ENCODE peak calls at places on chromosome 1, in ten cellular contexts. M is cardiac fibroblast, L is HL-60, I is mucosa of descending colon, W is AG09309, U is PC-3, J is fibroblast of pulmonary artery, F is fibroblast of lung, A is A549, V is colonic mucosa. P is an unnamed sample.

GRCh38 chr1:9792156-9793042 is 31.4 kb downstream of the CLSTN1 start:
- DNase-seq in V (no peak), J (no peak), W (no peak), F (peak; percentile 34), U (peak; percentile 21), A (no peak), I (no peak), M (peak; percentile 17), L (no peak), P (no peak)

GRCh38 chr1:87017994-87018672 is 103.7 kb downstream of the HS2ST1 start:
- DNase-seq in J (peak; percentile 27), F (no peak), W (no peak), M (peak; percentile 58), U (peak; percentile 61), L (no peak), A (no peak), V (no peak), I (no peak), P (peak; percentile 97)

GRCh38 chr1:209537336-209538114 is 46.0 kb upstream of the CAMK1G start:
- DNase-seq in V (no peak), A (no peak), M (no peak), F (no peak), I (no peak), U (peak; percentile 26), L (no peak), W (no peak), J (no peak), P (no peak)

GRCh38 chr1:150346316-150346715 is 17.6 kb upstream of the RPRD2 start:
- DNase-seq in F (no peak), J (no peak), W (no peak), U (no peak), L (no peak), V (no peak), I (no peak), A (no peak), M (no peak), P (no peak)

GRCh38 chr1:70979879-70980278 is 67.7 kb downstream of the PTGER3 start:
- DNase-seq in J (no peak), U (no peak), I (no peak), L (peak; percentile 28), V (no peak), M (no peak), F (no peak), A (no peak), W (no peak), P (no peak)

GRCh38 chr1:154557248-154557938 is 1.1 kb downstream of the UBE2Q1 start:
- DNase-seq in L (no peak), W (no peak), J (no peak), V (no peak), I (no peak), M (no peak), U (no peak), F (no peak), A (no peak), P (no peak)

GRCh38 chr1:242019018-242019417 is 20.1 kb upstream of the MAP1LC3C start:
- DNase-seq in I (no peak), M (no peak), A (no peak), J (no peak), W (no peak), U (no peak), L (no peak), V (no peak), F (no peak), P (no peak)

GRCh38 chr1:55483523-55483922 is 268.4 kb upstream of the USP24 start:
- DNase-seq in M (no peak), L (no peak), W (no peak), F (no peak), J (no peak), U (no peak), V (no peak), A (no peak), I (no peak), P (no peak)

GRCh38 chr1:203661572-203661971 is 34.9 kb downstream of the ATP2B4 start:
- DNase-seq in U (peak; percentile 75), I (peak; percentile 73), M (no peak), W (no peak), J (no peak), F (no peak), V (peak; percentile 67), A (no peak), L (no peak), P (no peak)

GRCh38 chr1:31381394-31382287 is 8.8 kb upstream of the FABP3 start:
- DNase-seq in M (peak; percentile 55), W (no peak), F (no peak), V (peak; percentile 44), A (no peak), I (peak; percentile 64), J (no peak), L (no peak), U (peak; percentile 83), P (no peak)

GRCh38 chr1:165896277-165896676 is 68.9 kb downstream of the UCK2 start:
- DNase-seq in W (peak; percentile 84), L (no peak), F (peak; percentile 97), U (peak; percentile 53), A (no peak), M (peak; percentile 89), J (peak; percentile 89), I (no peak), V (no peak), P (no peak)

GRCh38 chr1:184032306-184033135 is 5.0 kb downstream of the COLGALT2 start:
- DNase-seq in V (no peak), F (no peak), I (no peak), U (no peak), J (no peak), W (no peak), L (no peak), M (no peak), A (no peak), P (no peak)

GRCh38 chr1:157993179-157994080 is at the start of gene KIRREL1:
- DNase-seq in U (peak; percentile 66), V (peak; percentile 48), I (peak; percentile 69), M (peak; percentile 81), F (peak; percentile 78), L (no peak), A (peak; percentile 68), W (no peak), J (peak; percentile 74), P (no peak)

GRCh38 chr1:219459321-219460105 is 153.4 kb downstream of the ZC3H11B start:
- DNase-seq in M (no peak), V (no peak), J (no peak), U (no peak), A (no peak), L (no peak), I (no peak), W (no peak), F (no peak), P (no peak)

GRCh38 chr1:1326075-1326605 is 1.5 kb downstream of the CPTP start:
- DNase-seq in L (no peak), U (no peak), W (no peak), F (no peak), A (no peak), J (no peak), I (no peak), M (no peak), V (no peak), P (no peak)
- H3K4me3 ChIP-seq in L (no peak overlapping the region), U (peak overlapping the region; percentile 90), W (no peak overlapping the region), F (peak overlapping the region; percentile 84), A (no peak overlapping the region), J (no peak overlapping the region), I (no peak overlapping the region), M (peak overlapping the region; percentile 81), V (peak overlapping the region; percentile 99), P (peak overlapping the region; percentile 95)

GRCh38 chr1:169893645-169894423 is at the start of gene SCYL3:
- DNase-seq in W (peak; percentile 94), M (peak; percentile 98), F (peak; percentile 98), J (peak; percentile 99), L (peak; percentile 96), V (peak; percentile 95), U (peak; percentile 90), A (peak; percentile 98), I (peak; percentile 91), P (peak; percentile 96)
- TF ChIP-seq CTCF in W (no peak), M (no peak), F (no peak), J (no peak), L (no peak), V (no peak), U (no peak), A (no peak), I (no peak), P (no peak)

GRCh38 chr1:98355656-98356384 is 305.7 kb upstream of the SNX7 start:
- DNase-seq in A (peak; percentile 17), U (peak; percentile 74), J (no peak), V (no peak), W (no peak), L (peak; percentile 12), M (no peak), I (no peak), F (peak; percentile 17), P (no peak)
- H3K4me3 ChIP-seq in A (no peak overlapping the region), U (no peak overlapping the region), J (no peak overlapping the region), V (no peak overlapping the region), W (no peak overlapping the region), L (no peak overlapping the region), M (no peak overlapping the region), I (no peak overlapping the region), F (no peak overlapping the region), P (no peak overlapping the region)

GRCh38 chr1:26694185-26694572 is 1.6 kb upstream of the ARID1A start:
- DNase-seq in I (no peak), L (no peak), W (no peak), U (no peak), M (peak; percentile 46), V (no peak), F (no peak), A (no peak), J (no peak), P (no peak)

GRCh38 chr1:26696645-26697440 is 1.0 kb downstream of the ARID1A start:
- DNase-seq in F (no peak), I (peak; percentile 71), A (no peak), W (no peak), U (no peak), J (no peak), V (peak; percentile 32), M (peak; percentile 17), L (peak; percentile 60), P (no peak)

GRCh38 chr1:26694597-26695416 is 1.0 kb upstream of the ARID1A start:
- DNase-seq in U (no peak), M (no peak), W (no peak), A (no peak), V (no peak), J (no peak), F (no peak), L (no peak), I (no peak), P (no peak)

GRCh38 chr1:26696191-26696644 is 403 bp downstream of the ARID1A start:
- DNase-seq in L (no peak), A (no peak), M (no peak), J (no peak), V (no peak), W (no peak), F (no peak), I (peak; percentile 65), U (no peak), P (no peak)

DNA sequence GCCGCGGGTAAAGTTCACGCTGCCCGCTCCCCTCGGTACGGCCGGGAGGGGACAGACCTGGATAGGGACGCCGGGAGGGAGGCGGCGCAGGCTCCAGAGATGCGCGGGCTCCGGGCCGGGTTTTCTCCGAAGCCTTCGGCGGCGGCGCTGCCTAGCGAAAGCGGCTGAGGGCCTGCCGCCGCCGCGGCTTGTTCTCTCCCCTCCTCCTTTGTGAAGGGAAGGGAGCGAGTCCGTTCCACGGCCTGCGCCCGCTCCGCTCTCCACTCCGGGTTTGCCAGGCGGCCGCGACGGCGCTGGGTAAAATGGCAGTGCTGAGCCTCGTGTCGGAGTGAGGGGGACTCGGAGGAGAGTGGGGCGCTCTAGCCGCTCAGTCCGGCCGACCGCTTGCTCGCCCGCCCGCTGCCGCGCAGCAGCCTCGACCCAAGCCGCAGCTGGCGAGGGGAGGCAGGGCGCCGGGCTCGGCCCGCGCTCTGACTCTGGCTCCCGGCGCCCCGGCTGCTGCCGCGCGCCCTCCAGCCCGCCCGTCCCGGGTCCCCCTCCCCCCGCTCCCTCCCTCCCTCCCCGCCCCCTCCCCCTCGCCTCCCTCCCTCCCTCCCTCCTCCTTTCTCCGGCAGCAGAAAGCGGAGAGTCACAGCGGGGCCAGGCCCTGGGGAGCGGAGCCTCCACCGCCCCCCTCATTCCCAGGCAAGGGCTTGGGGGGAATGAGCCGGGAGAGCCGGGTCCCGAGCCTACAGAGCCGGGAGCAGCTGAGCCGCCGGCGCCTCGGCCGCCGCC is at the start of gene ARID1A:
- DNase-seq in I (peak; percentile 99), M (peak; percentile 99), J (peak; percentile 98), L (peak; percentile 96), U (peak; percentile 96), A (peak; percentile 94), W (peak; percentile 90), F (peak; percentile 99), V (peak; percentile 95), P (peak; percentile 90)
- TF ChIP-seq CTCF in I (no peak), M (no peak), J (no peak), L (no peak), U (no peak), A (no peak), W (peak; percentile 6), F (no peak), V (no peak), P (peak; percentile 24)